ENCODE peak calls at places on chromosome 19, in ten cellular contexts. One of them, this sample, is unnamed.

GRCh38 chr19:37963190-37963947 is 56.4 kb downstream of the SIPA1L3 start:
- DNase-seq in cardiac muscle cell: no peak
- DNase-seq in naive thymus-derived CD4-positive, alpha-beta T cell: no peak
- DNase-seq in iPS DF 6.9: no peak
- DNase-seq in CD8-positive, alpha-beta T cell: no peak
- DNase-seq in fibroblast of mammary gland: peak
- DNase-seq in cardiac fibroblast: peak
- DNase-seq in ascending aorta: no peak
- DNase-seq in aorta: peak
- DNase-seq in AG04450: no peak
- DNase-seq in this sample: peak

GRCh38 chr19:58054792-58055482 is 4.1 kb upstream of the ZNF135 start:
- DNase-seq in cardiac muscle cell: peak
- DNase-seq in naive thymus-derived CD4-positive, alpha-beta T cell: no peak
- DNase-seq in iPS DF 6.9: no peak
- DNase-seq in CD8-positive, alpha-beta T cell: no peak
- DNase-seq in fibroblast of mammary gland: peak
- DNase-seq in cardiac fibroblast: peak
- DNase-seq in ascending aorta: no peak
- DNase-seq in aorta: peak
- DNase-seq in AG04450: no peak
- DNase-seq in this sample: no peak

GRCh38 chr19:17626456-17626855 is 61.7 kb downstream of the UNC13A start:
- DNase-seq in cardiac muscle cell: no peak
- DNase-seq in naive thymus-derived CD4-positive, alpha-beta T cell: no peak
- DNase-seq in iPS DF 6.9: no peak
- DNase-seq in CD8-positive, alpha-beta T cell: no peak
- DNase-seq in fibroblast of mammary gland: no peak
- DNase-seq in cardiac fibroblast: no peak
- DNase-seq in ascending aorta: no peak
- DNase-seq in aorta: no peak
- DNase-seq in AG04450: no peak
- DNase-seq in this sample: no peak

GRCh38 chr19:17406039-17406886 is 833 bp upstream of the BST2 start:
- DNase-seq in cardiac muscle cell: no peak
- DNase-seq in naive thymus-derived CD4-positive, alpha-beta T cell: no peak
- DNase-seq in iPS DF 6.9: no peak
- DNase-seq in CD8-positive, alpha-beta T cell: no peak
- DNase-seq in fibroblast of mammary gland: no peak
- DNase-seq in cardiac fibroblast: no peak
- DNase-seq in ascending aorta: no peak
- DNase-seq in aorta: no peak
- DNase-seq in AG04450: no peak
- DNase-seq in this sample: no peak

GRCh38 chr19:13461536-13461935 is 44.7 kb downstream of the CACNA1A start:
- DNase-seq in cardiac muscle cell: no peak
- DNase-seq in naive thymus-derived CD4-positive, alpha-beta T cell: no peak
- DNase-seq in iPS DF 6.9: no peak
- DNase-seq in CD8-positive, alpha-beta T cell: no peak
- DNase-seq in fibroblast of mammary gland: no peak
- DNase-seq in cardiac fibroblast: no peak
- DNase-seq in ascending aorta: no peak
- DNase-seq in aorta: no peak
- DNase-seq in AG04450: no peak
- DNase-seq in this sample: no peak

GRCh38 chr19:11195169-11195568 is 2.2 kb downstream of the KANK2 start:
- DNase-seq in cardiac muscle cell: no peak
- DNase-seq in naive thymus-derived CD4-positive, alpha-beta T cell: no peak
- DNase-seq in iPS DF 6.9: no peak
- DNase-seq in CD8-positive, alpha-beta T cell: no peak
- DNase-seq in fibroblast of mammary gland: no peak
- DNase-seq in cardiac fibroblast: peak
- DNase-seq in ascending aorta: no peak
- DNase-seq in aorta: no peak
- DNase-seq in AG04450: no peak
- DNase-seq in this sample: no peak

GRCh38 chr19:18776288-18776594 is 14.9 kb downstream of the COMP start:
- DNase-seq in cardiac muscle cell: no peak
- DNase-seq in naive thymus-derived CD4-positive, alpha-beta T cell: no peak
- DNase-seq in iPS DF 6.9: no peak
- DNase-seq in CD8-positive, alpha-beta T cell: no peak
- DNase-seq in fibroblast of mammary gland: peak
- DNase-seq in cardiac fibroblast: peak
- DNase-seq in ascending aorta: no peak
- DNase-seq in aorta: no peak
- DNase-seq in AG04450: no peak
- DNase-seq in this sample: no peak

GRCh38 chr19:46776927-46777911 is 11.2 kb downstream of the SLC1A5 start:
- DNase-seq in cardiac muscle cell: no peak
- DNase-seq in naive thymus-derived CD4-positive, alpha-beta T cell: no peak
- DNase-seq in iPS DF 6.9: no peak
- DNase-seq in CD8-positive, alpha-beta T cell: no peak
- DNase-seq in fibroblast of mammary gland: no peak
- DNase-seq in cardiac fibroblast: no peak
- DNase-seq in ascending aorta: no peak
- DNase-seq in aorta: no peak
- DNase-seq in AG04450: no peak
- DNase-seq in this sample: no peak

GRCh38 chr19:43425567-43426392 is 11.1 kb downstream of the TEX101 start:
- DNase-seq in cardiac muscle cell: peak
- DNase-seq in naive thymus-derived CD4-positive, alpha-beta T cell: no peak
- DNase-seq in iPS DF 6.9: no peak
- DNase-seq in CD8-positive, alpha-beta T cell: peak
- DNase-seq in fibroblast of mammary gland: peak
- DNase-seq in cardiac fibroblast: peak
- DNase-seq in ascending aorta: no peak
- DNase-seq in aorta: no peak
- DNase-seq in AG04450: no peak
- DNase-seq in this sample: no peak

GRCh38 chr19:55304279-55304978 is 20.6 kb downstream of the BRSK1 start:
- DNase-seq in cardiac muscle cell: peak
- DNase-seq in naive thymus-derived CD4-positive, alpha-beta T cell: no peak
- DNase-seq in iPS DF 6.9: no peak
- DNase-seq in CD8-positive, alpha-beta T cell: no peak
- DNase-seq in fibroblast of mammary gland: peak
- DNase-seq in cardiac fibroblast: peak
- DNase-seq in ascending aorta: no peak
- DNase-seq in aorta: peak
- DNase-seq in AG04450: no peak
- DNase-seq in this sample: no peak

DNA sequence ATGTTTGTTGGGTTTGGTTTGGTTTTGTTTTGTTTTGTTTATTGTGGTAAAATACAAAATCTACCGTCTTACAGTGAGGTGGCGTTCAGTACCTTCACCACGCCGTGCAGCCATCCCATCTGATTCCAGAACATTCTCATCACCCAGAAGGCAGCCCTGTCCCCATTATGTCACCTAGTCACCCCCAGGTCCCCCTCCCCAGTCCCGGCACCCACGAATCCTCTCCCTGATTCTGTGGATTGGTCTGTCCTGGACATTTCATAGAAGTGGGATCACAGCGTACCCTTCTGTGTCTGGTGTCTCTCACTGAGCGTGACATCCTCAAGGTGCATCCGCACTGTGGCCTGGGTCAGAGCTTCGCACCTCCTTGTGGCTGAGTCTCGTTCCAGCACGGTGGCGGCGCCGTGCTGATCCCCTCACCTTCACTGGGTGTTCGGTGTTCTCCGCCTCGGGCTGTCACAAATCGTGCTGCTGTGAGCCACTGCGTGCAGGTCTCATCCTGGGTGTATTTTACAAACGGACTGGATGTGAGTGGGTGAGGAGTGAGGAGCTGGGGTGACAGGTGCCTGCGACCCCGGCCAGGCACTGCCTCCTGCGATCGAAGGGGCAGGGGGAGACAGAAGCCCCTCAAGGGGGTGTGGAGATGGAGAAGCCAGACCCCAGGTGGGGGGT is 580 bp upstream of the TEKTIP1 start:
- DNase-seq in cardiac muscle cell: no peak
- DNase-seq in naive thymus-derived CD4-positive, alpha-beta T cell: no peak
- DNase-seq in iPS DF 6.9: no peak
- DNase-seq in CD8-positive, alpha-beta T cell: no peak
- DNase-seq in fibroblast of mammary gland: no peak
- DNase-seq in cardiac fibroblast: no peak
- DNase-seq in ascending aorta: no peak
- DNase-seq in aorta: no peak
- DNase-seq in AG04450: no peak
- DNase-seq in this sample: no peak
- H3K4me3 ChIP-seq in cardiac muscle cell: no peak
- H3K4me3 ChIP-seq in naive thymus-derived CD4-positive, alpha-beta T cell: no peak
- H3K4me3 ChIP-seq in iPS DF 6.9: no peak
- H3K4me3 ChIP-seq in CD8-positive, alpha-beta T cell: no peak
- H3K4me3 ChIP-seq in fibroblast of mammary gland: no peak
- H3K4me3 ChIP-seq in cardiac fibroblast: no peak
- H3K4me3 ChIP-seq in ascending aorta: no peak
- H3K4me3 ChIP-seq in aorta: no peak
- H3K4me3 ChIP-seq in AG04450: no peak
- H3K4me3 ChIP-seq in this sample: no peak

GRCh38 chr19:41302624-41303351 is 7.2 kb upstream of the CCDC97 start:
- DNase-seq in cardiac muscle cell: no peak
- DNase-seq in naive thymus-derived CD4-positive, alpha-beta T cell: peak
- DNase-seq in iPS DF 6.9: no peak
- DNase-seq in CD8-positive, alpha-beta T cell: peak
- DNase-seq in fibroblast of mammary gland: no peak
- DNase-seq in cardiac fibroblast: no peak
- DNase-seq in ascending aorta: no peak
- DNase-seq in aorta: no peak
- DNase-seq in AG04450: no peak
- DNase-seq in this sample: no peak
- H3K4me3 ChIP-seq in cardiac muscle cell: no peak
- H3K4me3 ChIP-seq in naive thymus-derived CD4-positive, alpha-beta T cell: peak
- H3K4me3 ChIP-seq in iPS DF 6.9: no peak
- H3K4me3 ChIP-seq in CD8-positive, alpha-beta T cell: peak
- H3K4me3 ChIP-seq in fibroblast of mammary gland: no peak
- H3K4me3 ChIP-seq in cardiac fibroblast: no peak
- H3K4me3 ChIP-seq in ascending aorta: no peak
- H3K4me3 ChIP-seq in aorta: no peak
- H3K4me3 ChIP-seq in AG04450: no peak
- H3K4me3 ChIP-seq in this sample: no peak

DNA sequence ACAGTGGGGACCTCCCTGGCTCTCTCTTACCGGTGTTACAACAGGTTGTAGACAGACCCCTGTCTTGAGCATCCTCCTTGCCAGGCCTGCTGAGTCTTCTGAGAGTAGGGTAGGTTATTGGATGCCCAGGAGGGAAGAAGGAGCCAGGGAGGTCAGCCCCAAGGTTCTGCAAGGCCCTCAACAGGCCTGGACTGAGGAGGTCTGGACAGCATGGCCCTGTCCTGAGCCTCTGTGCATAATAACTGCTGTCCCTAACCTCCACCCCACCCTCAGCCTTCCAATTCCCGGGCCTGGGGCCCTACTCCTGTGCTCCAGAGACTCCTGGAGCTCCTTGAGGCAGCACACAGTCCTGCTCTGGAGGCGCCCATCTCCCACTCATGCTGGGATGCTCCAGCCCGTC is 336 bp downstream of the CD22 start:
- DNase-seq in cardiac muscle cell: no peak
- DNase-seq in naive thymus-derived CD4-positive, alpha-beta T cell: no peak
- DNase-seq in iPS DF 6.9: no peak
- DNase-seq in CD8-positive, alpha-beta T cell: no peak
- DNase-seq in fibroblast of mammary gland: no peak
- DNase-seq in cardiac fibroblast: no peak
- DNase-seq in ascending aorta: no peak
- DNase-seq in aorta: no peak
- DNase-seq in AG04450: no peak
- DNase-seq in this sample: no peak
- H3K4me3 ChIP-seq in cardiac muscle cell: no peak
- H3K4me3 ChIP-seq in naive thymus-derived CD4-positive, alpha-beta T cell: no peak
- H3K4me3 ChIP-seq in iPS DF 6.9: no peak
- H3K4me3 ChIP-seq in CD8-positive, alpha-beta T cell: no peak
- H3K4me3 ChIP-seq in fibroblast of mammary gland: no peak
- H3K4me3 ChIP-seq in cardiac fibroblast: no peak
- H3K4me3 ChIP-seq in ascending aorta: no peak
- H3K4me3 ChIP-seq in aorta: no peak
- H3K4me3 ChIP-seq in AG04450: no peak
- H3K4me3 ChIP-seq in this sample: no peak

GRCh38 chr19:610801-611505 is 21.3 kb downstream of the HCN2 start:
- DNase-seq in cardiac muscle cell: no peak
- DNase-seq in naive thymus-derived CD4-positive, alpha-beta T cell: peak
- DNase-seq in iPS DF 6.9: no peak
- DNase-seq in CD8-positive, alpha-beta T cell: peak
- DNase-seq in fibroblast of mammary gland: peak
- DNase-seq in cardiac fibroblast: peak
- DNase-seq in ascending aorta: no peak
- DNase-seq in aorta: no peak
- DNase-seq in AG04450: peak
- DNase-seq in this sample: no peak

GRCh38 chr19:609001-609340 is 19.3 kb downstream of the HCN2 start:
- DNase-seq in cardiac muscle cell: no peak
- DNase-seq in naive thymus-derived CD4-positive, alpha-beta T cell: no peak
- DNase-seq in iPS DF 6.9: no peak
- DNase-seq in CD8-positive, alpha-beta T cell: no peak
- DNase-seq in fibroblast of mammary gland: no peak
- DNase-seq in cardiac fibroblast: no peak
- DNase-seq in ascending aorta: no peak
- DNase-seq in aorta: peak
- DNase-seq in AG04450: no peak
- DNase-seq in this sample: no peak

GRCh38 chr19:611506-611869 is 21.8 kb downstream of the HCN2 start:
- DNase-seq in cardiac muscle cell: no peak
- DNase-seq in naive thymus-derived CD4-positive, alpha-beta T cell: no peak
- DNase-seq in iPS DF 6.9: no peak
- DNase-seq in CD8-positive, alpha-beta T cell: no peak
- DNase-seq in fibroblast of mammary gland: peak
- DNase-seq in cardiac fibroblast: peak
- DNase-seq in ascending aorta: no peak
- DNase-seq in aorta: no peak
- DNase-seq in AG04450: peak
- DNase-seq in this sample: peak

GRCh38 chr19:608155-609000 is 18.7 kb downstream of the HCN2 start:
- DNase-seq in cardiac muscle cell: no peak
- DNase-seq in naive thymus-derived CD4-positive, alpha-beta T cell: no peak
- DNase-seq in iPS DF 6.9: no peak
- DNase-seq in CD8-positive, alpha-beta T cell: no peak
- DNase-seq in fibroblast of mammary gland: no peak
- DNase-seq in cardiac fibroblast: no peak
- DNase-seq in ascending aorta: no peak
- DNase-seq in aorta: no peak
- DNase-seq in AG04450: no peak
- DNase-seq in this sample: no peak

DNA sequence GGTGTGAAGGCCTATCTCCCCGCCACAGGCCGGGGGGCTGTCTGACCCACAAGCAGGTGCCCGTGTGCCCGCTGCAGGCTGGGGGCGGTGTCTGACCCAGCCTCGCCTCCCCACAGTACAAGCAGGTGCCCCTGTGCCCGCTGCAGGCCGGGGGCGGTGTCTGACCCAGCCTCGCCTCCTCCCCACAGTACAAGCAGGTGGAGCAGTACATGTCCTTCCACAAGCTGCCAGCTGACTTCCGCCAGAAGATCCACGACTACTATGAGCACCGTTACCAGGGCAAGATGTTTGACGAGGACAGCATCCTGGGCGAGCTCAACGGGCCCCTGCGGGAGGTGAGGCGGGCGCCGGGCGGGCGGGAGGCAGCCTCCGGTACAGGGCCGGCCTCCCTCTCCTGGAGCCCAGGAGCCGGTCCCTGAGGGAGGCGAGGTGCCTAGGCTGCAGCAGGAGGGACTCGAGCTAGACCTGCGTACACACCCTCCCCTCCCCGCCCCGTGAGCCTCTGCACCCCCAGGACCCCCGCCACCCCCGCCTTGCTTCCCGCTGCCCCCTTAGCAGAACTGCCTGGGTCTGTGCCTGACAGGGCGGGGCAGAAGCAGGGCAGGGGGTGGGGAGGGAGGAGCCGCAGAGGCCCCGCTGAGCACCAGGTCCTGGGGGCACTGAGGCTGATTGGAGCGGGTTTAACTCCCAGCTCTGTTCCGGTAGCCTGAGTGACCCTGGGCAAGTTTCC is 20.6 kb downstream of the HCN2 start:
- DNase-seq in cardiac muscle cell: no peak
- DNase-seq in naive thymus-derived CD4-positive, alpha-beta T cell: peak
- DNase-seq in iPS DF 6.9: no peak
- DNase-seq in CD8-positive, alpha-beta T cell: peak
- DNase-seq in fibroblast of mammary gland: no peak
- DNase-seq in cardiac fibroblast: no peak
- DNase-seq in ascending aorta: no peak
- DNase-seq in aorta: no peak
- DNase-seq in AG04450: no peak
- DNase-seq in this sample: no peak
- H3K4me3 ChIP-seq in cardiac muscle cell: no peak
- H3K4me3 ChIP-seq in naive thymus-derived CD4-positive, alpha-beta T cell: peak
- H3K4me3 ChIP-seq in iPS DF 6.9: no peak
- H3K4me3 ChIP-seq in CD8-positive, alpha-beta T cell: peak
- H3K4me3 ChIP-seq in fibroblast of mammary gland: no peak
- H3K4me3 ChIP-seq in cardiac fibroblast: no peak
- H3K4me3 ChIP-seq in ascending aorta: peak
- H3K4me3 ChIP-seq in aorta: no peak
- H3K4me3 ChIP-seq in AG04450: no peak
- H3K4me3 ChIP-seq in this sample: no peak

This sample was measured in HFF-Myc.